ENCODE peak calls at places on chromosome 22, in six cellular contexts. Z, E, D, F, Y and W are unnamed samples. For H3K4me1, the result is how much of the 10 kb centered on the place peaks cover.

GRCh38 chr22:47434336-47435203 is 672.1 kb downstream of the TBC1D22A start:
- DNase-seq in Z (no peak), E (no peak), D (peak), F (no peak), Y (no peak), W (no peak)

GRCh38 chr22:20173246-20173645 is 22.4 kb upstream of the CCDC188 start:
- DNase-seq in Z (no peak), E (no peak), D (no peak), F (no peak), Y (no peak), W (no peak)

GRCh38 chr22:45163417-45164216 is at the start of gene NUP50:
- DNase-seq in Z (peak), E (peak), D (peak), F (peak), Y (peak), W (peak)

GRCh38 chr22:21632237-21632895 is at the start of gene CCDC116:
- DNase-seq in Z (no peak), E (no peak), D (no peak), F (peak), Y (peak), W (no peak)

GRCh38 chr22:33124471-33124870 is 66.3 kb upstream of the SYN3 start:
- DNase-seq in Z (peak), E (no peak), D (no peak), F (no peak), Y (no peak), W (no peak)

GRCh38 chr22:33853200-33854097 is 66.8 kb downstream of the LARGE1 start:
- DNase-seq in Z (no peak), E (no peak), D (peak), F (peak), Y (peak), W (peak)

GRCh38 chr22:48319321-48320047 is 1508.2 kb downstream of the BRD1 start:
- DNase-seq in Z (no peak), E (no peak), D (no peak), F (no peak), Y (no peak), W (no peak)

GRCh38 chr22:33438273-33438672 is 380.1 kb upstream of the SYN3 start:
- DNase-seq in Z (peak), E (no peak), D (peak), F (no peak), Y (no peak), W (no peak)

GRCh38 chr22:50713008-50713385 is 25.0 kb upstream of the ACR start:
- DNase-seq in Z (no peak), E (no peak), D (no peak), F (peak), Y (no peak), W (no peak)

GRCh38 chr22:30036656-30037055 is 43.6 kb upstream of the HORMAD2 start:
- DNase-seq in Z (no peak), E (peak), D (no peak), F (no peak), Y (no peak), W (no peak)

GRCh38 chr22:20429254-20430100 is 8.1 kb downstream of the SCARF2 start:
- DNase-seq in Z (peak), E (no peak), D (no peak), F (peak), Y (peak), W (peak)

GRCh38 chr22:43798492-43798891 is 13.6 kb downstream of the EFCAB6 start:
- DNase-seq in Z (no peak), E (no peak), D (no peak), F (no peak), Y (peak), W (no peak)

GRCh38 chr22:20201837-20202392 is 51.1 kb upstream of the CCDC188 start:
- DNase-seq in Z (no peak), E (no peak), D (no peak), F (no peak), Y (no peak), W (no peak)

GRCh38 chr22:40982482-40983385 is 31.6 kb downstream of the RBX1 start:
- DNase-seq in Z (no peak), E (no peak), D (no peak), F (no peak), Y (peak), W (no peak)

GRCh38 chr22:25680949-25681348 is 61.0 kb upstream of the MYO18B start:
- DNase-seq in Z (no peak), E (no peak), D (no peak), F (no peak), Y (no peak), W (no peak)

GRCh38 chr22:47009304-47010101 is 247.1 kb downstream of the TBC1D22A start:
- DNase-seq in Z (no peak), E (no peak), D (no peak), F (no peak), Y (no peak), W (no peak)

GRCh38 chr22:31987180-31987579 is 42.8 kb downstream of the YWHAH start:
- DNase-seq in Z (no peak), E (no peak), D (no peak), F (no peak), Y (no peak), W (no peak)

GRCh38 chr22:23984430-23984829 is 4.5 kb downstream of the GSTT2 start:
- DNase-seq in Z (no peak), E (peak), D (peak), F (no peak), Y (peak), W (no peak)

GRCh38 chr22:44658371-44658953 is 43.5 kb upstream of the PRR5 start:
- DNase-seq in Z (no peak), E (no peak), D (peak), F (no peak), Y (no peak), W (no peak)

GRCh38 chr22:27628341-27628740 is 173.2 kb downstream of the MN1 start:
- DNase-seq in Z (no peak), E (no peak), D (no peak), F (no peak), Y (no peak), W (no peak)

GRCh38 chr22:23230348-23231068 is 50.2 kb downstream of the BCR start:
- DNase-seq in Z (no peak), E (no peak), D (no peak), F (no peak), Y (no peak), W (no peak)

GRCh38 chr22:43448048-43448447 is 36.2 kb downstream of the MPPED1 start:
- DNase-seq in Z (no peak), E (no peak), D (no peak), F (no peak), Y (no peak), W (no peak)

GRCh38 chr22:27687984-27688545 is 113.5 kb downstream of the MN1 start:
- DNase-seq in Z (no peak), E (no peak), D (no peak), F (no peak), Y (no peak), W (no peak)

GRCh38 chr22:39989633-39990032 is 5.1 kb upstream of the FAM83F start:
- DNase-seq in Z (no peak), E (no peak), D (no peak), F (no peak), Y (no peak), W (no peak)

GRCh38 chr22:34330432-34330831 is 410.2 kb upstream of the LARGE1 start:
- DNase-seq in Z (no peak), E (no peak), D (no peak), F (no peak), Y (no peak), W (no peak)

GRCh38 chr22:33920927-33921575 is 775 bp upstream of the LARGE1 start:
- DNase-seq in Z (peak), E (peak), D (peak), F (peak), Y (peak), W (peak)

GRCh38 chr22:26095271-26095956 is 73.8 kb upstream of the SEZ6L start:
- DNase-seq in Z (no peak), E (no peak), D (no peak), F (no peak), Y (no peak), W (no peak)

GRCh38 chr22:20551805-20552449 is 44.5 kb downstream of the MED15 start:
- DNase-seq in Z (no peak), E (no peak), D (no peak), F (no peak), Y (no peak), W (no peak)

GRCh38 chr22:30667092-30667485 is 586 bp downstream of the DUSP18 start:
- DNase-seq in Z (no peak), E (peak), D (no peak), F (no peak), Y (peak), W (peak)

GRCh38 chr22:47102648-47103047 is 340.2 kb downstream of the TBC1D22A start:
- DNase-seq in Z (no peak), E (no peak), D (no peak), F (no peak), Y (no peak), W (no peak)

GRCh38 chr22:46945481-46945880 is 183.0 kb downstream of the TBC1D22A start:
- DNase-seq in Z (no peak), E (no peak), D (no peak), F (no peak), Y (no peak), W (peak)

GRCh38 chr22:26174280-26174679 is 5.0 kb downstream of the SEZ6L start:
- DNase-seq in Z (no peak), E (no peak), D (no peak), F (no peak), Y (no peak), W (no peak)

GRCh38 chr22:26287382-26288228 is 118.3 kb downstream of the SEZ6L start:
- DNase-seq in Z (no peak), E (no peak), D (no peak), F (no peak), Y (no peak), W (no peak)

GRCh38 chr22:40718250-40719204 is 39.2 kb downstream of the MCHR1 start:
- DNase-seq in Z (no peak), E (no peak), D (no peak), F (no peak), Y (no peak), W (no peak)

GRCh38 chr22:25368271-25368670 is 148.8 kb downstream of the CRYBB2 start:
- DNase-seq in Z (peak), E (no peak), D (peak), F (no peak), Y (no peak), W (peak)

GRCh38 chr22:35333220-35333619 is 33.5 kb downstream of the TOM1 start:
- DNase-seq in Z (no peak), E (no peak), D (no peak), F (no peak), Y (no peak), W (no peak)
- H3K4me1 ChIP-seq in Z (under half), E (under half), D (under half), F (under half), Y (under half), W (under half)

DNA sequence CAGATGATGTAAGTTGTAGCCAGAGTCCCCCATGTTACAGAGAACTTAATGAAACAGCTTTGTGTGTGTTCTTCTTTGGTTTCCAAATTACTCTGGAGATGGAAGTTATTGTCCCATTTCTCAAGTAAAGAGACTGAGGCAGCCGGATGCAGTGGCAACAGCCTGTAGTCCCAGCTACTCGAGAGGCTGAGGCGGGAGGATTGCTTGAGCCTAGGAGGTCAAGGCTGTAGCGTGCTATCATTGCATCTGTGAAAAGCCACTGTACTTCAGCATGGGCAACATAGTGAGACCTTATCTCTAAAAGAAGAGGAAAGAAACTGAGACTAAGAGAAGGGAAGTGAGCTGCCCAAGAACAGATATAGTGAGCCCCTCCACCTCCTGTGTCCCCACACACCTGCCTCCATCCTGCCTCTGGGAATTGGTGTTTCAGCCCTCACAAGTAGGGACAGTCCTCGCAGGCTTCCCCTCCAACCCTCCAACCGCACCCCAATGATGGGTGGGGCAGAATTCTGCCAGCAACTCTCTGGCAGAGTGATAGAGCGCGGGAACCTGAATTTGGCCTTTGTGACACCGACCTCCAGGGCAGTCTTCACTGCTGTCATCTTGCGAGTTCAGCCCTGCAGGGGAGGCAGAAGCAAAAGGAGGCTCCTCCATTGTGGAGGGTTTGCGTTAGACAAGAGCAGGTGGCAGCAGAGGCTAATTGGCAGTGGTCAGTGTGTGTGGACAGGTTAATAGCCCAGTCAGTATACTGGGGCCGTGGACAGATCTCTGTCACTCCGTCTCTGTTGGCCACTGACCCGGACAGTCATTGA is 1.6 kb downstream of the PDXP start:
- DNase-seq in Z (no peak), E (no peak), D (no peak), F (no peak), Y (peak), W (peak)
- H3K4me1 ChIP-seq in Z (under half), E (under half), D (under half), F (under half), Y (under half), W (under half)

GRCh38 chr22:35899736-35900135 is 128.9 kb downstream of the RBFOX2 start:
- DNase-seq in Z (no peak), E (no peak), D (no peak), F (no peak), Y (no peak), W (no peak)
- H3K4me1 ChIP-seq in Z (half or more), E (under half), D (under half), F (under half), Y (half or more), W (under half)

GRCh38 chr22:38784035-38784434 is 9.9 kb downstream of the DNAL4 start:
- DNase-seq in Z (no peak), E (no peak), D (no peak), F (no peak), Y (no peak), W (no peak)
- H3K4me1 ChIP-seq in Z (under half), E (under half), D (under half), F (under half), Y (under half), W (under half)

DNA sequence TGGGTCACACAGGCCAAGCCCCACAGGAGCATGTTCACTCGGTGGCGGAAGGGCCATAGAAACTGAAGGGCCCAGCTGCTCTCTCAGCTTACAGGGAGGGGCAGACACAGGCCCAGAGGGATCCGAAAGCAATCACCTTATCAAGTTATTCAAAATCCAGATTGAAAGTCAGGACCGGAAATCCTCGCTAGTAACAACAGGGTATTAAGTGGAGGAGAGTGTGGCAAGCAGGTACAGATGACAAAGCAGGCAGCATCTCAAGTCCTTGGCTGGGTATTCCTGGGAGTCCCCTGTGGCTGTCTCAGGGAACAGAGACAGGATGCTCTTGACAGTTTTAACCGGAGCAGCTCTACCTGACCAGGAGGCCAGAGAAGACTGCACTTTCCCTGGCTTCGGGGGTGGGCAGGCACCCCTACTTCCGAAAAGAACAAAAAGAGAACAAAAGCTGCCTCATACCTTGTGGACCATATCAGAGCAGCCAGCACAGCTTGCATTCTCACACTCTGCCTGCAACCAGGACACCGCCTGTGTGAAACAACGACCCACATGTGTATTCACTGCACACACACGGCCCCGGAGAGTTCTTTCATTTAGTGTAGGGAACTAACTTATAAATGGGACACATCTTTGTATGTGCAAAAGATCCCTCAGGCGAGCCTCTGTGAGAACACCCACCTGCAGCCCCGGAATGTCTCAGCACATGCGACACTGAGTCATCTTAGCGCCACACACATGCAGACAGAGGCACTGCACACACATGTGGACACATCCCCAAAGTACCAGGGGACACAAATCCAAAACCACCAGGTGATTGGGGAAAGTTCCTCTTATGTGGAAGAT is 78.3 kb downstream of the MICAL3 start:
- DNase-seq in Z (no peak), E (no peak), D (no peak), F (no peak), Y (peak), W (no peak)
- H3K4me1 ChIP-seq in Z (under half), E (under half), D (under half), F (under half), Y (half or more), W (under half)

GRCh38 chr22:42073568-42074152 is 388 bp upstream of the PHETA2 start:
- DNase-seq in Z (no peak), E (no peak), D (no peak), F (peak), Y (no peak), W (no peak)
- H3K4me1 ChIP-seq in Z (under half), E (under half), D (under half), F (under half), Y (under half), W (under half)